ENCODE peak calls at places on chromosomes 4 and X, in eight cellular contexts. V is Peyer's patch, B is IMR-90, W is right lobe of liver, L is A549, P is thyroid gland, S is transverse colon, A is stomach. E is an unnamed sample. For H3K4me1, the result is how much of the 10 kb centered on the place peaks cover.

GRCh38 chr4:143384381-143384994 is 47.8 kb downstream of the GAB1 start:
- DNase-seq in V (no peak), B (peak), W (no peak), L (no peak), P (no peak), S (no peak), A (no peak), E (peak)

GRCh38 chrX:88735835-88736234 is 11.2 kb upstream of the CPXCR1 start:
- DNase-seq in V (no peak), B (no peak), W (no peak), L (no peak), P (no peak), S (no peak), A (no peak), E (no peak)

GRCh38 chr4:65416875-65417274 is 253.4 kb downstream of the EPHA5 start:
- DNase-seq in V (no peak), B (no peak), W (peak), L (peak), P (peak), S (peak), A (peak), E (no peak)

GRCh38 chr4:8940792-8941491 is 69.3 kb upstream of the HMX1 start:
- DNase-seq in V (no peak), B (no peak), W (no peak), L (peak), P (peak), S (no peak), A (no peak), E (no peak)

GRCh38 chr4:45580306-45580705 is 543.5 kb downstream of the GABRG1 start:
- DNase-seq in V (no peak), B (no peak), W (no peak), L (no peak), P (no peak), S (no peak), A (no peak), E (no peak)

GRCh38 chr4:7206385-7206784 is 14.0 kb downstream of the SORCS2 start:
- DNase-seq in V (no peak), B (peak), W (no peak), L (peak), P (peak), S (no peak), A (no peak), E (no peak)

GRCh38 chr4:6472387-6473263 is at the start of gene PPP2R2C:
- DNase-seq in V (peak), B (no peak), W (peak), L (peak), P (no peak), S (no peak), A (no peak), E (peak)

GRCh38 chr4:150244600-150244999 is 166.4 kb downstream of the DCLK2 start:
- DNase-seq in V (no peak), B (peak), W (no peak), L (peak), P (no peak), S (no peak), A (no peak), E (no peak)

GRCh38 chr4:138816883-138817282 is 198.7 kb upstream of the NOCT start:
- DNase-seq in V (no peak), B (no peak), W (no peak), L (no peak), P (no peak), S (no peak), A (no peak), E (no peak)

GRCh38 chr4:122665148-122665547 is 44.3 kb upstream of the IL21 start:
- DNase-seq in V (no peak), B (no peak), W (no peak), L (no peak), P (peak), S (no peak), A (no peak), E (no peak)

GRCh38 chr4:88964450-88964849 is 92.5 kb downstream of the FAM13A start:
- DNase-seq in V (no peak), B (peak), W (no peak), L (peak), P (peak), S (no peak), A (no peak), E (no peak)

GRCh38 chr4:174036111-174036510 is 247.4 kb downstream of the FBXO8 start:
- DNase-seq in V (no peak), B (no peak), W (no peak), L (no peak), P (no peak), S (no peak), A (no peak), E (no peak)

GRCh38 chrX:129875669-129876068 is 30.3 kb upstream of the UTP14A start:
- DNase-seq in V (no peak), B (peak), W (no peak), L (no peak), P (no peak), S (no peak), A (no peak), E (no peak)

GRCh38 chr4:173121044-173121685 is 47.4 kb upstream of the GALNT7 start:
- DNase-seq in V (peak), B (peak), W (no peak), L (peak), P (no peak), S (peak), A (peak), E (no peak)

GRCh38 chr4:23930750-23931488 is 41.1 kb upstream of the PPARGC1A start:
- DNase-seq in V (peak), B (no peak), W (peak), L (no peak), P (peak), S (peak), A (peak), E (peak)
- H3K4me1 ChIP-seq in V (under half), B (under half), W (under half), L (under half), P (under half), S (under half), A (under half), E (under half)

GRCh38 chrX:153925739-153926593 is at the start of gene ARHGAP4:
- DNase-seq in V (peak), B (no peak), W (no peak), L (no peak), P (no peak), S (no peak), A (no peak), E (no peak)

GRCh38 chrX:153926594-153926862 is 464 bp upstream of the ARHGAP4 start:
- DNase-seq in V (no peak), B (no peak), W (no peak), L (no peak), P (no peak), S (no peak), A (no peak), E (no peak)

GRCh38 chrX:153926863-153927685 is 1.0 kb upstream of the ARHGAP4 start:
- DNase-seq in V (peak), B (peak), W (peak), L (peak), P (no peak), S (peak), A (peak), E (peak)

GRCh38 chrX:153924149-153924861 is 1.8 kb downstream of the ARHGAP4 start:
- DNase-seq in V (peak), B (peak), W (no peak), L (peak), P (no peak), S (peak), A (peak), E (peak)

GRCh38 chrX:153925387-153925738 is 701 bp downstream of the ARHGAP4 start:
- DNase-seq in V (no peak), B (no peak), W (no peak), L (no peak), P (no peak), S (no peak), A (no peak), E (no peak)
- TF ChIP-seq POLR2A in V (no peak), B (no peak), W (no peak), L (no peak), P (no peak), S (no peak), A (no peak), E (no peak)

GRCh38 chrX:8684201-8684600 is 47.7 kb downstream of the ANOS1 start:
- DNase-seq in V (no peak), B (no peak), W (no peak), L (no peak), P (peak), S (no peak), A (no peak), E (no peak)

GRCh38 chrX:8692886-8693285 is 39.1 kb downstream of the ANOS1 start:
- DNase-seq in V (no peak), B (no peak), W (no peak), L (no peak), P (no peak), S (no peak), A (no peak), E (no peak)

GRCh38 chrX:8689473-8689872 is 42.5 kb downstream of the ANOS1 start:
- DNase-seq in V (no peak), B (no peak), W (no peak), L (no peak), P (no peak), S (no peak), A (no peak), E (no peak)

DNA sequence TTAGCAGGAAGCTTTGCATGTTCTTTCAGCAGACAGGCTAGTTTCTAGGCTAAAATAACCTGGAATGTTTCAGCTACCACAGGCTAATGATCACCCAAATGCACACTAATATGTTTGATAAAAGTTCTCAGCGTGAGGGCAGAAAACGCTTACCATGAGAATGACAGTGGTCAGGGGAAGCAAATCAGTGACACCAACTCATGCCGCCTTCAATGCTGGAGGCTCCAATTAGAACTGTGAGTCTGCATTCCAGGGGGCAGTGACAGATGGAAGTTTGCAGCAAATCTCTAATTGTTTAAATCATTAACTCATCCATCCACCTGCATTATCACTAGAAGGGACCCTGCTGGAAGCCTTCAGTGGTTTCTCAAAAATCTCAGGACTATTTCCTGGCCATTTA is 43.2 kb downstream of the ANOS1 start:
- DNase-seq in V (no peak), B (no peak), W (no peak), L (no peak), P (no peak), S (no peak), A (no peak), E (no peak)
- H3K4me3 ChIP-seq in V (no peak), B (no peak), W (no peak), L (no peak), P (no peak), S (no peak), A (no peak), E (no peak)

GRCh38 chr4:73734405-73735070 is 5.8 kb upstream of the CXCL8 start:
- DNase-seq in V (no peak), B (peak), W (no peak), L (no peak), P (no peak), S (no peak), A (no peak), E (no peak)

GRCh38 chr4:73735231-73735630 is 5.1 kb upstream of the CXCL8 start:
- DNase-seq in V (no peak), B (peak), W (no peak), L (no peak), P (no peak), S (no peak), A (no peak), E (no peak)

GRCh38 chr4:73731968-73732610 is 8.3 kb upstream of the CXCL8 start:
- DNase-seq in V (no peak), B (no peak), W (no peak), L (no peak), P (no peak), S (no peak), A (no peak), E (no peak)

GRCh38 chr4:73730854-73731253 is 9.5 kb upstream of the CXCL8 start:
- DNase-seq in V (no peak), B (no peak), W (no peak), L (no peak), P (no peak), S (no peak), A (no peak), E (no peak)

DNA sequence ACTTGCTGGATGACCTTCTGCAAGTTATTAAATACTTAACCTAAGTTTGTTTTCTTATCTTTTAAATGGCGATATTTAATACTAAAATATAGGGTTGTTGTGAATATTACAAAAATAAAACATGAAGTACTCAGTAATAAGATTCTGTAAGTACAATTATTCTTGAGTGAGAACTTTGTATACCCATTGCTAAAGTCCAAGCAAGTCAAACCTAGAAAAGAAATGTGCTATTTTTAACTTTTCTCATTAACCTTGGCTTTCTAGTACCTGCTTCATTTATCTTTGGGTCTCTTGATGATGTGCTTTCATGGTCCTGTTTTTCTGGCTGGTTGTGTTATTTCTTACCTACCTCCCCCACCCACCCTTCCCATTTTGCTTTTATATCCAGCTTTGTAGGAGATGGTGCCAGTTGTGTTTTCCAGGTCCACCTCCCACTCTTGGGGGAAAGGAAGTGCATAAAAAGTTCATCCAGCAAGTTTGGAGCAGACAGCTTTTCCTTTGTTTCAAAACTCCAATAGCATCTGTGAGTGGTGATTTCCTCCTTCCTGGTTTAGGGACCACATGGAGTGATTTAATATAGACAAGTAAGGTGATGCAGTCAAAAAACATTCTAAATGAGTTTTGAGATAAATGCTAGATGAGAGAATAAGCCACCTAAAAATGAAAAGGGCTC is 7.5 kb upstream of the CXCL8 start:
- DNase-seq in V (no peak), B (no peak), W (no peak), L (no peak), P (no peak), S (no peak), A (no peak), E (no peak)
- H3K4me1 ChIP-seq in V (under half), B (under half), W (under half), L (under half), P (under half), S (under half), A (under half), E (under half)

GRCh38 chrX:153333821-153334653 is at the start of gene ZNF275:
- DNase-seq in V (peak), B (peak), W (peak), L (peak), P (peak), S (peak), A (peak), E (peak)
- TF ChIP-seq POLR2A in V (peak), B (peak), W (peak), L (peak), P (peak), S (no peak), A (no peak), E (peak)

DNA sequence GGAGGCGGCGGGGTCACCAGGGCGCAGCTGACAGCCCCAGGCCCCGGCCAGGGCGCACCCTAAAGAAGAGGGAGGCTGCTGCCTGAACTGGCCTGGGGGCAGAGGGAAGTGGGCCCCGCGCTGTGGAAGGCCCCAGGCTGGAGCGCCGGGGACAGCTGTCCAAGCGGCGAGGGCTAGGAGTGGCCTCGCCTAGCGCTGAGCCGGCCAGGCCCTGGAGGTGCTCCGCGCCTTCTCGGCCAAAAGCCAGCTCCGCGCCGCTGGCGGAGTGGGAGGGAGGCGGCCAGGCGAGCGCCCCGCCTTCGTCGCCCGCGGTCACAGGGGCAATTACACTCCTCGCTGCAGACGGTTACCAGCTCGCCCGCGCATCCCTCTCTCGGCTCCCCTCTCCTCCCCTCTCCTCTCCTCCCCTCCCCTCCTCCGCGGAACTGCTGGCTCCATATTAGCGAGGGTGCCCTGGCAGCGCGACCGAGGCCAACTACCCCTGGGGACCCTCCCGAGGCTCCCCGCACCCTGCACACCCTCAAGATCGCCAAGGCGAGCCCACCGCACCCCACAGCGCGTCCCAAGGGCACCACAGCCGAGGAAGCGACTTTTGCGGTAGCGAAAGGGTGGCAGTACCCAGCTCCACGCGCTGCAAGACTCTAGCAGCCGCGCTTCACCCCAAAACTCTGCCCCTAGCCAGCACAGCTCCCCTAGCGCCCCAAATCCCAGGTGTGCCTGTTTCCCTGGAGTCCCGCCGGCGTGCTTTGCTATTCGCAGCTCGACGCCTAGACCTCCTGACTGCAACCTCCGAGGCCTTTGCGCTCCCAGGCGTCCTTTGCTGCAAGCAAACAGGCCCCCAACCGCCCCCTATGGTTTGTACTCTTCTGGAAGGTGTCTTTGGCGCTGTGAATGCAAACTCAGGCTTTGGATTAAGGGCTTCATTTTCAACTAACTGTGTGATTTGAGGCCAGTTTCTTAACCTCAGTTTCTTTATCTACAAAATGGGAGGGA is 91.4 kb downstream of the BCOR start:
- DNase-seq in V (peak), B (no peak), W (no peak), L (no peak), P (peak), S (peak), A (peak), E (peak)
- H3K4me3 ChIP-seq in V (peak), B (no peak), W (no peak), L (no peak), P (no peak), S (peak), A (peak), E (no peak)

DNA sequence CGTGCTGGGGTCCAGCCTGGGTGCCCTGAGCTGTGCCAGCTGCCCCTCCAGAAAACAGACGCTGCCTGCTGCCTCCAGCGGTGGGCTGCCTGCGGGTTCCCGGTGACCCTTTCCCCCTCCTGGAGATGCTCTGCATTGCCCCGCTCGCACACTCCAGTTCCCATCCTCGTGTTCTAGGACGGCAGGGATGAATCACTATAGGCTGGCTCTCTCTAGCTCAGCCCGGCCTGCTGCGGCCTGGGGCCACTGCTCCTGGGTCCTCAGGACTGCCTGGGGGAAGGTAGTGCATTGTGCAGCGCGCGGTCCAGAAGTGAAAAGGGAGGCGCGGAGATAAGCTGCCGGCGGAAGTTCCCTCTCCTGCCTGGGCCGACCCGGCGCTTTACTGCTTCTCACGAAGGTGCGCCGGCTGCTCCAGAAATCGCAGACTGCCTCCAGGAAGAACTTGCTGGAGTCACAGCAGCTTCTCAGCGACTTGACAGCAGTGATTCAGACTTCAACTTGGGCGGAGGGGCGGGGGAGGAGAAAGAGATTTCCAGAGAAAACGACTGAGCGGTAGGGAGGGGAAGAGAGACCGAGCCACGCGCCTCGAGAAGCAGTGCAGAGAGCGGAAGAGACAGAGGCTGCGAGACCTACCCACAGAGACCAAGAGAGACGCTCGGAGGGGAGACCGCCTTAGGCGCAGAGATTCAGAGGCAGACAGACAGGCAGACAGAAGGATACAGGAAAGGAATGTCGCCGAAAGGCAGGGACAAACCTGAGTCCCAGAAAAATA is 6.7 kb upstream of the MSX1 start:
- DNase-seq in V (no peak), B (peak), W (no peak), L (no peak), P (no peak), S (no peak), A (peak), E (no peak)
- H3K4me1 ChIP-seq in V (under half), B (under half), W (under half), L (under half), P (under half), S (under half), A (under half), E (under half)

GRCh38 chr4:140153744-140154571 is at the start of gene MAML3:
- DNase-seq in V (peak), B (peak), W (peak), L (peak), P (peak), S (peak), A (peak), E (peak)
- TF ChIP-seq POLR2A in V (peak), B (peak), W (peak), L (peak), P (peak), S (peak), A (peak), E (peak)

DNA sequence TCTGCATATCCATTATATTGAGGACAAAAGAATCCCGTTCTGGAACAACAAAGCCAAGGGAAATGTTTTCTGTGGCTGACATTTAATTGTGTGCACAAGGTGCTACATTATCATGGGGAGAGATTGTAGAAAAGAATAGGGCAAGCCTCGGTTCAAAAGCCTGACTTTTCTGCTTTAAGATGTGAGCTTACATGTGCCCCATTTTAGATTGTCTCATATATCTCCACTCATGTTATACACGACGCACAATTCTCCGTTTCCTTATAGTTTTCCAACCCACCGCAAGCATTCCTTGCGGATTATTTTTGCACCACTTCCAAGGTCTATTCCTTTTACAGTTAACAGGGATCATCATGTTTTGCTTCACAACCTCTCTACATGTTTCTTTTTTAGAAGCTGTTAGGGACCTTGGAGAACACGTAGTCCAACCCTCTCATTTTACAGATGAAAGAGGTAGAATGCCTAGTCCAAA is 99.6 kb upstream of the MAML3 start:
- DNase-seq in V (no peak), B (no peak), W (no peak), L (no peak), P (no peak), S (no peak), A (no peak), E (no peak)
- H3K4me3 ChIP-seq in V (no peak), B (no peak), W (no peak), L (no peak), P (no peak), S (no peak), A (peak), E (no peak)